ENCODE peak calls at places on chromosomes 7 and 10, in five cellular contexts. One of them, this sample, is unnamed.

GRCh38 chr7:3194501-3195141 is 106.4 kb upstream of the SDK1 start:
- DNase-seq in HCT116: no peak
- DNase-seq in SK-N-SH: no peak
- DNase-seq in H1: peak
- DNase-seq in HepG2: peak
- DNase-seq in this sample: no peak

GRCh38 chr7:27140108-27140842 is 3.2 kb downstream of the HOXA5 start:
- DNase-seq in HCT116: no peak
- DNase-seq in SK-N-SH: no peak
- DNase-seq in H1: no peak
- DNase-seq in HepG2: no peak
- DNase-seq in this sample: no peak

GRCh38 chr10:31142026-31142425 is 110.4 kb upstream of the ZNF438 start:
- DNase-seq in HCT116: no peak
- DNase-seq in SK-N-SH: no peak
- DNase-seq in H1: no peak
- DNase-seq in HepG2: no peak
- DNase-seq in this sample: no peak

GRCh38 chr7:129950191-129950940 is 2.4 kb downstream of the UBE2H start:
- DNase-seq in HCT116: no peak
- DNase-seq in SK-N-SH: peak
- DNase-seq in H1: no peak
- DNase-seq in HepG2: no peak
- DNase-seq in this sample: no peak

GRCh38 chr7:100431286-100431735 is 1.7 kb downstream of the MEPCE start:
- DNase-seq in HCT116: no peak
- DNase-seq in SK-N-SH: no peak
- DNase-seq in H1: no peak
- DNase-seq in HepG2: no peak
- DNase-seq in this sample: no peak

GRCh38 chr10:60606343-60607080 is 171.8 kb upstream of the CDK1 start:
- DNase-seq in HCT116: no peak
- DNase-seq in SK-N-SH: no peak
- DNase-seq in H1: no peak
- DNase-seq in HepG2: no peak
- DNase-seq in this sample: no peak

GRCh38 chr7:120985130-120985758 is 3.3 kb upstream of the CPED1 start:
- DNase-seq in HCT116: no peak
- DNase-seq in SK-N-SH: peak
- DNase-seq in H1: no peak
- DNase-seq in HepG2: no peak
- DNase-seq in this sample: no peak

GRCh38 chr10:11541296-11541695 is 70.2 kb downstream of the USP6NL start:
- DNase-seq in HCT116: no peak
- DNase-seq in SK-N-SH: no peak
- DNase-seq in H1: no peak
- DNase-seq in HepG2: no peak
- DNase-seq in this sample: no peak

DNA sequence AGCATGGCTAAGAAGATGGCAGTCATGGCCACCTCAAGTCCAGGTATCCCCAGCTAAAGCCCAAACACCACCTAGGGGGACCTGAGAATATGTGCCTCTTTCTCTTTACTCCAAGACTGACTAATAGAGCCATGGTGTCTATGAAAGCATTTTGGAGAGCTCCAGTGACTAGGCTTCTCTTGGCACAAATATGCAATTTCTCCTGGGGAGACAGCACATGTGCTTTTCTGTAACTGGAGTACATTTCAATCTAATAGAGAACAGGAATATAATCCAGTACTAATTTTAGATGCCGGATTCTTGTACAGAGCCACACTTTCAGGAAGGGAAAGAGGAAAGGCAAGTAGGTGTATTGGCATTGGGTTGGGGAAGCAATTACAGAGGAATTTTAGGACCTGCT is 260.1 kb downstream of the BMPER start:
- DNase-seq in HCT116: no peak
- DNase-seq in SK-N-SH: no peak
- DNase-seq in H1: no peak
- DNase-seq in HepG2: no peak
- DNase-seq in this sample: no peak
- TF ChIP-seq JUND in HCT116: no peak
- TF ChIP-seq JUND in SK-N-SH: no peak
- TF ChIP-seq JUND in H1: no peak
- TF ChIP-seq JUND in HepG2: no peak
- TF ChIP-seq JUND in this sample: no peak

DNA sequence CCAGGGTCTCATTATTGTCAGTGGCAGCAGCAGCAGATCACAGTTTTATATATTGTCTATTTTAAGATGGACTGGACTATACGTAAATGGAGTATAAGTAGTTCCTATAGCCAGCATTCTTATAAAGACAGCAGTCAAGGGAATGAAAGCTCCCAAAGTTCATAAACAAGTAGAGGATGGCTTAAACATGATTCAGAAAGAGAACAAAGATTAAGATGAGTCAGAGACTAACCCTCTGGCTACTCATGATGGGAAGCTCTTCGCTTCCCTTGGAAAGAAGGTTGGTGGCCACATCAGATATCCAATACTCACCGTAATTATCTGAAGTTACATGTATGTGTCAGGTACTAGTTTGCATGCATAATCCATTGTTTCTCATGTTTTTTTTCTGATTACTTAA is 277.0 kb downstream of the INHBA start:
- DNase-seq in HCT116: no peak
- DNase-seq in SK-N-SH: no peak
- DNase-seq in H1: no peak
- DNase-seq in HepG2: no peak
- DNase-seq in this sample: no peak
- TF ChIP-seq JUND in HCT116: no peak
- TF ChIP-seq JUND in SK-N-SH: peak
- TF ChIP-seq JUND in H1: no peak
- TF ChIP-seq JUND in HepG2: no peak
- TF ChIP-seq JUND in this sample: no peak

DNA sequence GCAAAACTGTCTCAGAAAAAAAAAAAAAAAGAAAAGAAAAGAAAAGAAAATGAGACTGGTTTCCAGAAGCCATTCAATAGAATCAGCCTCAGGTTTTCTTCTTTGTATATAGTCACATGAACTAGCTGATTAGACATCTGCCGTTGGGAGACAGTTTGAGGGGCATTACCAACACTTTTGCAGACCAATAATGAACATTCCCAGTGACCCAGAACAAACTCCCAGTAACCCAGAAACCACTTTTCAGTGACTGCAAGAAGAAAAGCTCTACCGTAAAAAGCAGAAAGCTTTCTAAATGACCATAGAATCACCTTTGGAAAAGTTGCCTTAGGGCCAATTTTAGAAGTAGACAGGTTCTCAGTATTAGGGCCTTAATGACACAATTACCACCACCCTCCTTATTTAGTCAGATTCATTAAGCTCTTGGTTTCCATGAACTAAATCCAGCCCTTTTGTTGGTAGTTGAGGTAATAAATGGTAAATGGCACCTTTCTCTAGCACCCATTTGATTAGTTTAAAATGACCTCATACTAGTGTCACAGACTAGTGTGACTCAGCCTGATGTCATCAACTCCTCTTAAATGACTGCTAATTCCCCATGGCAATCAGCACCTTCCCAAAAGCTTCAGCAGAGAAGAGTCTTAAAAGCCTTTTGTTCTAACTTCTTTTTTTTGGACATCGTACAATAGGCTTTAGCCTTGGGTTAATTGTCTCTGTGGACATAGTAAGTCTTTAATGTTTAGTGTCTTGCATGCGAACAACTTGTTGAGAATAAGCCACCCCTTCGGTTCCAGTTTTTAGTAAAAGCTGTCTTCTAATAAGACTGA is 33.6 kb upstream of the XRCC2 start:
- DNase-seq in HCT116: peak
- DNase-seq in SK-N-SH: no peak
- DNase-seq in H1: no peak
- DNase-seq in HepG2: no peak
- DNase-seq in this sample: no peak
- TF ChIP-seq JUND in HCT116: peak
- TF ChIP-seq JUND in SK-N-SH: no peak
- TF ChIP-seq JUND in H1: no peak
- TF ChIP-seq JUND in HepG2: no peak
- TF ChIP-seq JUND in this sample: no peak

DNA sequence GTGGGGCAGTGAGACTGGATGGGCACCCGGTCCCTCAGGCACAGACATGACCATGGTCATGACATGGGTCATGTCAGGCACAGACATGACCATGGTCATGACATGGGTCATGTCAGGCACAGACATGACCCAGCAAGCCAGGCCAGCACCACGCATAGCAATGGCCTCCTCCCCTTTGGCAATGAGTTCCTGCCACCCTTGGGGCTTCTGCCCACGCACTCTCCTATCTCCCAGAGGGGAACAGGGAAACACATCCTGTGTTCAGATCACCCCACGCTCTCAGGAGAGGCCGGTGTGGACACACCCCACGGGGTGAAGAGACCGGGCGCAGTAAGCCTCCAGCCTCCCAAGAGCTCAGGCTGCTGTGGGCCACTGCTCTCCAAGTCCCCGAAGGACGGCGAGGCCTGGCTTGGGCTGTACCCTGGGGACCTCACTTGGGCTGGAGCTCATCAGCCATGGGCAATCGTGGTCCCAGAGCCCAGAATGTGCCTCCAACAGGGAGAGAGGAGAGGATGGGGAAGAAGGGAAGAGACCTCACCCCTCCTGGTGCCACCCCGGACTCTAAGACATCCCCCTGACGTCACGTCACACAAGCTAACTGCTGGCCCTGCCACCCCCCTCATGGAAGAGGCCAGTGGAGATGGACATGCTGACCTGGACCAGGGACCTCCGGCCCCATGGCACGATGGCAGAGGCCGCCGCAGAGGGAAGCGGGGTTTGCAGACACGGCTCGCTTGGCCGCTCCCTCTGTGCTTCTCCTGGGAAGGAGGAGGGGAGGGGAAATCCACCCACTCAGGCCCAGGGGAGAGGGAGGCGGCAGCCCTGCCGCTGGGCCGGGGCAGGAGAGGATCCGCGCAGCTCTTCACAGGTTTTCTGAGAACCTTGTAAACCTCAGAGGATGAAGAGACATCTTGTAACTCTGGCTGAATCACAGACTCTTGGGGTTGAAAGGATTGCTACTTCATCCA is 269.6 kb downstream of the ELFN1 start:
- DNase-seq in HCT116: no peak
- DNase-seq in SK-N-SH: no peak
- DNase-seq in H1: no peak
- DNase-seq in HepG2: no peak
- DNase-seq in this sample: no peak
- TF ChIP-seq JUND in HCT116: no peak
- TF ChIP-seq JUND in SK-N-SH: no peak
- TF ChIP-seq JUND in H1: no peak
- TF ChIP-seq JUND in HepG2: no peak
- TF ChIP-seq JUND in this sample: no peak

GRCh38 chr10:21247592-21247991 is 277.9 kb downstream of the SKIDA1 start:
- DNase-seq in HCT116: no peak
- DNase-seq in SK-N-SH: no peak
- DNase-seq in H1: no peak
- DNase-seq in HepG2: no peak
- DNase-seq in this sample: no peak
- TF ChIP-seq JUND in HCT116: no peak
- TF ChIP-seq JUND in SK-N-SH: no peak
- TF ChIP-seq JUND in H1: no peak
- TF ChIP-seq JUND in HepG2: no peak
- TF ChIP-seq JUND in this sample: no peak